ENCODE peak calls at places on chromosome 9, in seven cellular contexts. K is Daoy; Y is stimulated activated CD4-positive, alpha-beta T cell treated with anti-CD3 and anti-CD28 coated beads, TNF-alpha, amount 100 ng/mL, for 4 hours; A is uterus; N is A549; R is AG08396; W is stromal cell of bone marrow. S is an unnamed sample.

GRCh38 chr9:93480728-93481324 is 27.4 kb upstream of the FAM120AOS start:
- DNase-seq in Y (no peak), K (no peak), A (no peak), N (no peak), W (no peak), R (no peak), S (no peak)

GRCh38 chr9:18520395-18520794 is 46.4 kb downstream of the ADAMTSL1 start:
- DNase-seq in Y (no peak), N (no peak), K (no peak), R (no peak), A (no peak), W (no peak), S (no peak)

GRCh38 chr9:27340876-27341540 is 44.1 kb upstream of the EQTN start:
- DNase-seq in N (no peak), W (no peak), K (no peak), Y (no peak), R (no peak), A (no peak), S (no peak)

GRCh38 chr9:96500696-96501660 is 51.0 kb downstream of the HABP4 start:
- DNase-seq in A (no peak), R (peak; percentile 63), Y (no peak), N (no peak), K (no peak), W (peak; percentile 81), S (no peak)

GRCh38 chr9:23258569-23258968 is 567.5 kb downstream of the ELAVL2 start:
- DNase-seq in K (no peak), Y (no peak), R (no peak), W (no peak), A (no peak), N (no peak), S (no peak)

GRCh38 chr9:86491634-86492266 is 137.5 kb upstream of the TUT7 start:
- DNase-seq in A (no peak), K (no peak), R (no peak), N (no peak), Y (no peak), W (no peak), S (no peak)

GRCh38 chr9:74770508-74771261 is 117.0 kb downstream of the TRPM6 start:
- DNase-seq in K (peak; percentile 48), Y (peak; percentile 2), A (no peak), N (peak; percentile 81), W (no peak), R (peak; percentile 38), S (peak; percentile 25)

GRCh38 chr9:135883410-135884089 is 23.8 kb downstream of the CAMSAP1 start:
- DNase-seq in Y (no peak), A (no peak), N (no peak), R (no peak), K (no peak), W (no peak), S (no peak)

GRCh38 chr9:130041648-130042405 is 1.2 kb downstream of the FNBP1 start:
- DNase-seq in W (no peak), K (peak; percentile 54), A (peak; percentile 27), Y (no peak), R (peak; percentile 47), N (no peak), S (no peak)

GRCh38 chr9:113715086-113715485 is 161.0 kb upstream of the ZNF618 start:
- DNase-seq in K (peak; percentile 54), Y (no peak), W (peak; percentile 48), R (peak; percentile 67), N (no peak), A (no peak), S (no peak)

GRCh38 chr9:126521551-126521950 is 92.2 kb upstream of the LMX1B start:
- DNase-seq in Y (no peak), A (no peak), R (no peak), W (no peak), N (no peak), K (no peak), S (no peak)

GRCh38 chr9:128553695-128554094 is 1.3 kb downstream of the SPTAN1 start:
- DNase-seq in R (peak; percentile 36), A (no peak), N (no peak), K (peak; percentile 35), W (peak; percentile 77), Y (no peak), S (no peak)

GRCh38 chr9:69945671-69946141 is 97.9 kb upstream of the MAMDC2 start:
- DNase-seq in N (no peak), R (peak; percentile 16), A (no peak), K (no peak), Y (no peak), W (peak; percentile 62), S (no peak)

GRCh38 chr9:83154087-83154736 is 91.3 kb upstream of the RASEF start:
- DNase-seq in N (no peak), R (no peak), A (no peak), W (peak; percentile 18), Y (no peak), K (peak; percentile 73), S (no peak)

GRCh38 chr9:86321373-86321772 is 32.8 kb downstream of the TUT7 start:
- DNase-seq in A (no peak), Y (no peak), R (no peak), K (peak; percentile 26), N (no peak), W (peak; percentile 88), S (no peak)

GRCh38 chr9:81242866-81243265 is 446.5 kb downstream of the TLE1 start:
- DNase-seq in A (no peak), K (no peak), N (no peak), W (no peak), R (no peak), Y (no peak), S (no peak)

GRCh38 chr9:38761334-38761733 is 41.4 kb upstream of the FAM240B start:
- DNase-seq in R (no peak), W (no peak), Y (no peak), A (no peak), N (no peak), K (peak; percentile 7), S (no peak)

GRCh38 chr9:89661956-89662717 is 57.3 kb downstream of the GADD45G start:
- DNase-seq in K (peak; percentile 95), R (peak; percentile 96), Y (no peak), A (peak; percentile 98), W (peak; percentile 29), N (peak; percentile 87), S (no peak)

GRCh38 chr9:81814794-81815464 is 113.3 kb upstream of the SPATA31D4 start:
- DNase-seq in Y (no peak), A (no peak), R (no peak), W (no peak), K (no peak), N (no peak), S (no peak)

GRCh38 chr9:108136646-108137045 is 647.1 kb upstream of the KLF4 start:
- DNase-seq in K (no peak), A (no peak), N (no peak), R (no peak), Y (no peak), W (peak; percentile 77), S (no peak)

GRCh38 chr9:129596541-129597328 is 24.2 kb downstream of the C9orf50 start:
- DNase-seq in R (peak; percentile 75), A (peak; percentile 84), K (no peak), W (no peak), Y (no peak), N (peak; percentile 55), S (no peak)

GRCh38 chr9:127966416-127967150 is 14.2 kb downstream of the EEIG1 start:
- DNase-seq in W (no peak), K (no peak), R (no peak), N (no peak), Y (no peak), A (no peak), S (no peak)

GRCh38 chr9:138050472-138051330 is 173.1 kb downstream of the CACNA1B start:
- DNase-seq in A (no peak), W (no peak), R (no peak), N (no peak), Y (no peak), K (no peak), S (no peak)

GRCh38 chr9:92650839-92651621 is 18.9 kb downstream of the IPPK start:
- DNase-seq in K (no peak), R (no peak), N (no peak), W (no peak), Y (no peak), A (peak; percentile 86), S (no peak)

GRCh38 chr9:134493471-134494272 is 147.9 kb upstream of the COL5A1 start:
- DNase-seq in N (no peak), W (no peak), A (no peak), Y (no peak), K (no peak), R (no peak), S (no peak)

GRCh38 chr9:4793412-4794005 is 765 bp downstream of the RCL1 start:
- DNase-seq in A (no peak), R (no peak), Y (no peak), N (no peak), K (no peak), W (no peak), S (no peak)

GRCh38 chr9:134189475-134190231 is 25.3 kb upstream of the RNU6ATAC start:
- DNase-seq in R (no peak), N (no peak), Y (no peak), W (no peak), A (peak; percentile 30), K (no peak), S (no peak)

GRCh38 chr9:10855847-10856246 is 243.0 kb upstream of the PTPRD start:
- DNase-seq in N (no peak), A (no peak), K (peak; percentile 20), Y (no peak), W (no peak), R (no peak), S (no peak)